ENCODE peak calls at places on chromosomes 6 and 20, in four cellular contexts. Y is iPS-NIHi11, A is NCI-H1436, P is WTC11. B is an unnamed sample.

GRCh38 chr6:163605388-163606097 is 191.0 kb downstream of the QKI start:
- DNase-seq in Y (no peak), P (no peak), A (no peak), B (no peak)

GRCh38 chr6:31187780-31188194 is 17.3 kb upstream of the POU5F1 start:
- DNase-seq in P (no peak), A (no peak), Y (no peak), B (no peak)

GRCh38 chr20:60693513-60694133 is 558.4 kb upstream of the CDH4 start:
- DNase-seq in P (no peak), A (no peak), Y (peak), B (no peak)

GRCh38 chr6:54617730-54618129 is 228.8 kb upstream of the FAM83B start:
- DNase-seq in P (no peak), Y (no peak), A (no peak), B (no peak)

GRCh38 chr6:154247119-154247814 is 109.3 kb downstream of the IPCEF1 start:
- DNase-seq in A (no peak), P (no peak), Y (peak), B (no peak)

GRCh38 chr6:63352587-63353281 is 33.0 kb upstream of the LGSN start:
- DNase-seq in Y (peak), P (no peak), A (no peak), B (no peak)

GRCh38 chr20:60087563-60088105 is 129.4 kb downstream of the CDH26 start:
- DNase-seq in P (no peak), Y (no peak), A (no peak), B (no peak)

GRCh38 chr20:57474191-57474590 is 50.7 kb downstream of the CTCFL start:
- DNase-seq in A (no peak), P (no peak), Y (no peak), B (no peak)

GRCh38 chr20:53077373-53078205 is 105.4 kb downstream of the TSHZ2 start:
- DNase-seq in A (no peak), Y (no peak), P (no peak), B (no peak)

GRCh38 chr6:31048090-31048489 is 37.8 kb downstream of the MUC22 start:
- DNase-seq in A (no peak), Y (no peak), P (no peak), B (no peak)

GRCh38 chr20:32563311-32564272 is 21.5 kb downstream of the NOL4L start:
- DNase-seq in A (peak), Y (no peak), P (no peak), B (no peak)

GRCh38 chr20:3889489-3890409 is 562 bp downstream of the PANK2 start:
- DNase-seq in Y (peak), P (peak), A (peak), B (no peak)

B was measured in GOT3.